ENCODE peak calls at places on chromosomes 4 and X, in eight cellular contexts. O, I, F, G, R, U, B and L are unnamed samples.

GRCh38 chr4:41644288-41644914 is 104.1 kb downstream of the PHOX2B start:
- DNase-seq in R (peak; percentile 94), U (peak; percentile 41), G (peak; percentile 58), F (no peak), O (peak; percentile 16), B (peak; percentile 41), I (peak; percentile 58), L (peak; percentile 87)

GRCh38 chrX:54978448-54978847 is 15.5 kb downstream of the PFKFB1 start:
- DNase-seq in O (peak; percentile 1), R (no peak), U (no peak), I (peak; percentile 0), F (no peak), G (no peak), B (peak; percentile 57), L (no peak)

GRCh38 chr4:80767944-80768343 is 262.6 kb upstream of the BMP3 start:
- DNase-seq in R (no peak), B (peak; percentile 3), I (no peak), O (peak; percentile 3), F (no peak), U (no peak), G (no peak), L (no peak)

GRCh38 chr4:37978509-37978908 is 18.3 kb downstream of the PTTG2 start:
- DNase-seq in G (no peak), U (no peak), O (no peak), B (no peak), F (no peak), R (no peak), I (no peak), L (no peak)

GRCh38 chrX:57573754-57574153 is 18.1 kb upstream of the ZXDB start:
- DNase-seq in I (peak; percentile 40), B (no peak), G (no peak), R (no peak), U (no peak), O (peak; percentile 17), F (peak; percentile 8), L (no peak)

GRCh38 chr4:87633239-87633638 is 16.8 kb upstream of the DMP1 start:
- DNase-seq in B (peak; percentile 44), G (no peak), R (no peak), F (no peak), I (peak; percentile 73), U (no peak), O (peak; percentile 3), L (no peak)

GRCh38 chr4:144316869-144317268 is 176.4 kb upstream of the GYPA start:
- DNase-seq in F (no peak), U (peak; percentile 3), I (no peak), B (no peak), O (no peak), G (no peak), R (no peak), L (no peak)

GRCh38 chr4:112282860-112283667 is 2.6 kb downstream of the TIFA start:
- DNase-seq in I (no peak), B (no peak), R (no peak), F (no peak), G (no peak), U (no peak), O (no peak), L (no peak)

GRCh38 chrX:119292445-119292844 is 56.4 kb downstream of the PGRMC1 start:
- DNase-seq in F (no peak), G (no peak), U (no peak), B (no peak), O (no peak), I (no peak), R (no peak), L (no peak)

GRCh38 chrX:24204331-24204730 is 54.8 kb downstream of the ZFX start:
- DNase-seq in R (no peak), G (no peak), U (no peak), F (no peak), I (peak; percentile 7), B (peak; percentile 48), O (peak; percentile 44), L (no peak)

GRCh38 chrX:24202465-24203031 is 53.0 kb downstream of the ZFX start:
- DNase-seq in B (no peak), O (no peak), U (no peak), G (no peak), I (no peak), R (no peak), F (no peak), L (no peak)

GRCh38 chrX:24201216-24201615 is 51.7 kb downstream of the ZFX start:
- DNase-seq in G (no peak), U (no peak), B (no peak), O (no peak), R (no peak), I (no peak), F (no peak), L (no peak)

GRCh38 chrX:24204958-24205357 is 55.4 kb downstream of the ZFX start:
- DNase-seq in U (no peak), G (no peak), O (no peak), F (no peak), B (no peak), R (no peak), I (no peak), L (no peak)

DNA sequence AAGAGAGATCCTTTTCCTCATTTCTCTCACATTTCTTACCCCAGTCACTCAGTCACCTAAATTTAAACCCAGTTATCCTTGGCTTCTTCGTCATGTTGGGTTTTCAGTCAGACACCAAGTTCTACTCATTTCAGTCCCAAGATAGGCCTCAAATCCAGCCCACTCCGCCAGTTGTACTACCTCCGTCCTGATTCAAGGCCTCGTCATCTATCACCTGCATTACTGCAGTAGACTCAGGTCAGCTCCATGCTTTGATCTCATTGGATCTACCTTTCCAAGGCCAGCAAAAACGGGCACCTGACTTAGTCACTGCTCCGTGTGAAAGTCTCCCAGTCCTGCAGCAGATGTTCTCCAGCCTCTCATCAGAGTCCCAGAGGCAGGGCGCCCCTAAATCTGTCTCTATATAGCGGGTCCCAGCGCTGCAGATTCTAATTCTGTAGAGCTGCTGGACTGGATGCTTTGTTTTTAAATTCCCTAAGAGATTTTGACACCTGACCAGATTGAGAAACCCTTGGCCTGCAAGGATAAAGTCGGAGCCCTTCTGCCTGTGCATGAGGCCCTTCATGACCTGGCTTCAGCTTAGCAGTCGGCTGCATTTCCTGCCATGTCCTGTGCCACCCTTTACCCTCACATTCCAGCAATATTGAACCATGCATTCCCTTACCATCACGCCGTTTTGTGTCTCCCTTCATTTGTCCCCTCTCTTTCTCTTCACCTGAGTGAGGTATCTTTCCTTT is 53.7 kb downstream of the ZFX start:
- DNase-seq in U (no peak), I (no peak), O (no peak), B (no peak), G (no peak), F (no peak), R (no peak), L (no peak)
- TF ChIP-seq CTCF in U (no peak), I (no peak), O (no peak), B (no peak), G (no peak), F (no peak), R (no peak), L (no peak)

DNA sequence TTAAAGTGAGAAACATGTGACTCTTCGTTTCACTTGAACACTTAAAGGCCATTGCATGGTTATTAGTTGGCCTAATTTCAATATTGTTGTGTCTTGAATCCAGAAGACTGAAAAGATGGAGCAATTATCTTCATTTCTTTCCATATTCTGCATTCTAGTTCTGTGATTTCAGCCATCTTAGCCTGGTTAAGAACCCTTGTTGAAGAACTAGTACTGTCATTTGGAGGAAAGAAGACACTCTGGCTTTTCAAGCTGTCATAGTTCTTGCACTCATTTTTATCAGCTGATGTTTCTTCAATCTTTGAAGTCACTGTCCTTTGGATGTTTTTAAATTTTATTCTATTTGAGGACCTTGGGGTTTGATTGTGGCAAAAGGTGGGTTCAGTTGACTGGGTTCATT is 81.6 kb downstream of the MTMR8 start:
- DNase-seq in B (no peak), R (no peak), U (no peak), O (no peak), I (no peak), G (no peak), F (no peak), L (no peak)
- TF ChIP-seq CTCF in B (no peak), R (no peak), U (no peak), O (no peak), I (no peak), G (no peak), F (no peak), L (no peak)

GRCh38 chr4:154018659-154019058 is 229.8 kb upstream of the SFRP2 start:
- DNase-seq in R (peak; percentile 67), O (no peak), B (no peak), F (peak; percentile 14), U (no peak), I (no peak), G (no peak), L (no peak)

GRCh38 chr4:154029171-154029570 is 240.3 kb upstream of the SFRP2 start:
- DNase-seq in F (no peak), U (no peak), O (no peak), I (no peak), B (no peak), G (no peak), R (no peak), L (no peak)

GRCh38 chr4:154024097-154024496 is 235.2 kb upstream of the SFRP2 start:
- DNase-seq in U (no peak), G (no peak), B (no peak), F (no peak), O (no peak), R (peak; percentile 39), I (no peak), L (no peak)
- TF ChIP-seq CTCF in U (peak; percentile 13), G (no peak), B (no peak), F (no peak), O (no peak), R (no peak), I (peak; percentile 25), L (peak; percentile 27)

GRCh38 chr4:154349829-154350228 is 141.8 kb downstream of the DCHS2 start:
- DNase-seq in R (no peak), F (no peak), B (no peak), G (no peak), U (no peak), O (no peak), I (peak; percentile 10), L (no peak)
- TF ChIP-seq CTCF in R (peak; percentile 31), F (no peak), B (peak; percentile 34), G (no peak), U (no peak), O (peak; percentile 4), I (peak; percentile 34), L (peak; percentile 58)

DNA sequence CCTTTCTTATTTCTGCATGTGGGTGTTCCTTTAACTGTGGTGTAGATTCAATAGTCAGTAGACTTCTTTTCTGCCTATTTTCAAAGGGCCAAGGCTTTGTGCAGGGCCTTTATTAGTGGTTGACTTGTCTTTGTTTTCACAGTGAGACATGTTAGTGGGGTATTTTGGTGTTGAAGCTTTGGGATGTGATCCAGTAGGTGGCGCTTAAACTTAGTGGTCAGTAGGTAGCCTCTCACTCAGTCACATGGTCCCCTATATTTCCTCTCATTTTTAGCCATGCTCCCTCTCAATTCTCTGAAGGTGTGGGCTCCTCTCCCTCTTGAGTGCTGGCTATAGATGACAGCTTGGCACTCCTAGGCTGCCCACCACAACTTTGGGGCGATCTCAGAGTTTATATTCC is 23.4 kb upstream of the SLC10A7 start:
- DNase-seq in B (no peak), U (peak; percentile 38), I (peak; percentile 16), R (peak; percentile 28), G (no peak), F (no peak), O (peak; percentile 29), L (no peak)
- TF ChIP-seq CTCF in B (peak; percentile 28), U (no peak), I (peak; percentile 62), R (peak; percentile 26), G (no peak), F (no peak), O (peak; percentile 37), L (peak; percentile 39)

GRCh38 chr4:98745372-98745771 is 87.0 kb upstream of the TSPAN5 start:
- DNase-seq in I (peak; percentile 62), F (no peak), R (peak; percentile 18), U (no peak), B (no peak), G (no peak), O (peak; percentile 15), L (no peak)
- TF ChIP-seq CTCF in I (peak; percentile 40), F (no peak), R (no peak), U (no peak), B (no peak), G (no peak), O (peak; percentile 52), L (peak; percentile 32)